ENCODE peak calls at places on chromosomes 11 and 22, in eight cellular contexts. B is esophagus muscularis mucosa, Q is HCT116, R is suprapubic skin, U is prostate gland, T is stomach, M is K562, Y is GM12878. C is an unnamed sample.

GRCh38 chr22:29773233-29773632 is 6.1 kb downstream of the UQCR10 start:
- DNase-seq in B (no peak), Q (peak), R (no peak), U (no peak), T (no peak), M (no peak), Y (no peak), C (no peak)

GRCh38 chr22:50550395-50550794 is 4.7 kb downstream of the KLHDC7B start:
- DNase-seq in B (no peak), Q (no peak), R (no peak), U (no peak), T (no peak), M (no peak), Y (no peak), C (no peak)

GRCh38 chr11:111327908-111328624 is 29.7 kb downstream of the POU2AF3 start:
- DNase-seq in B (no peak), Q (no peak), R (no peak), U (peak), T (peak), M (no peak), Y (no peak), C (peak)

GRCh38 chr11:43924112-43924855 is 18.2 kb upstream of the C11orf96 start:
- DNase-seq in B (no peak), Q (no peak), R (no peak), U (no peak), T (no peak), M (no peak), Y (no peak), C (peak)

GRCh38 chr22:45201678-45202332 is 38.1 kb downstream of the NUP50 start:
- DNase-seq in B (no peak), Q (no peak), R (no peak), U (no peak), T (no peak), M (no peak), Y (no peak), C (no peak)

GRCh38 chr11:72789493-72790131 is 4.2 kb downstream of the STARD10 start:
- DNase-seq in B (no peak), Q (no peak), R (no peak), U (no peak), T (peak), M (no peak), Y (no peak), C (peak)

GRCh38 chr11:100578966-100579365 is 108.1 kb upstream of the ARHGAP42 start:
- DNase-seq in B (no peak), Q (no peak), R (no peak), U (no peak), T (no peak), M (no peak), Y (no peak), C (no peak)

GRCh38 chr22:45159652-45160462 is 3.9 kb upstream of the NUP50 start:
- DNase-seq in B (no peak), Q (no peak), R (no peak), U (no peak), T (peak), M (no peak), Y (no peak), C (no peak)

GRCh38 chr11:104333977-104334376 is 170.0 kb upstream of the PDGFD start:
- DNase-seq in B (no peak), Q (peak), R (no peak), U (no peak), T (no peak), M (no peak), Y (no peak), C (no peak)

GRCh38 chr11:110962907-110963306 is 250.7 kb upstream of the ARHGAP20 start:
- DNase-seq in B (no peak), Q (no peak), R (no peak), U (no peak), T (no peak), M (no peak), Y (no peak), C (no peak)

GRCh38 chr11:57306156-57306876 is 18.4 kb downstream of the TNKS1BP1 start:
- DNase-seq in B (no peak), Q (no peak), R (no peak), U (no peak), T (no peak), M (no peak), Y (no peak), C (no peak)

GRCh38 chr11:2669926-2670469 is 29.8 kb downstream of the KCNQ1OT1 start:
- DNase-seq in B (no peak), Q (no peak), R (peak), U (no peak), T (peak), M (no peak), Y (no peak), C (no peak)

GRCh38 chr11:125351045-125351867 is 144.8 kb downstream of the FEZ1 start:
- DNase-seq in B (no peak), Q (no peak), R (no peak), U (no peak), T (no peak), M (peak), Y (no peak), C (peak)

GRCh38 chr11:15163136-15163535 is 48.4 kb downstream of the INSC start:
- DNase-seq in B (no peak), Q (no peak), R (no peak), U (no peak), T (no peak), M (no peak), Y (no peak), C (no peak)

GRCh38 chr22:29310863-29311339 is 4.5 kb downstream of the GAS2L1 start:
- DNase-seq in B (peak), Q (peak), R (peak), U (peak), T (peak), M (peak), Y (no peak), C (peak)

GRCh38 chr11:128473631-128474030 is 113.7 kb downstream of the ETS1 start:
- DNase-seq in B (no peak), Q (no peak), R (no peak), U (no peak), T (no peak), M (no peak), Y (peak), C (no peak)

GRCh38 chr11:65277878-65278277 is 16.1 kb downstream of the POLA2 start:
- DNase-seq in B (no peak), Q (no peak), R (no peak), U (no peak), T (no peak), M (no peak), Y (no peak), C (no peak)

GRCh38 chr11:65275906-65276305 is 14.1 kb downstream of the POLA2 start:
- DNase-seq in B (no peak), Q (no peak), R (no peak), U (no peak), T (no peak), M (no peak), Y (no peak), C (no peak)

GRCh38 chr11:65280646-65281045 is 18.9 kb downstream of the POLA2 start:
- DNase-seq in B (no peak), Q (no peak), R (no peak), U (no peak), T (no peak), M (no peak), Y (no peak), C (no peak)

GRCh38 chr11:65278351-65278750 is 16.6 kb downstream of the POLA2 start:
- DNase-seq in B (no peak), Q (no peak), R (no peak), U (no peak), T (no peak), M (no peak), Y (no peak), C (no peak)

DNA sequence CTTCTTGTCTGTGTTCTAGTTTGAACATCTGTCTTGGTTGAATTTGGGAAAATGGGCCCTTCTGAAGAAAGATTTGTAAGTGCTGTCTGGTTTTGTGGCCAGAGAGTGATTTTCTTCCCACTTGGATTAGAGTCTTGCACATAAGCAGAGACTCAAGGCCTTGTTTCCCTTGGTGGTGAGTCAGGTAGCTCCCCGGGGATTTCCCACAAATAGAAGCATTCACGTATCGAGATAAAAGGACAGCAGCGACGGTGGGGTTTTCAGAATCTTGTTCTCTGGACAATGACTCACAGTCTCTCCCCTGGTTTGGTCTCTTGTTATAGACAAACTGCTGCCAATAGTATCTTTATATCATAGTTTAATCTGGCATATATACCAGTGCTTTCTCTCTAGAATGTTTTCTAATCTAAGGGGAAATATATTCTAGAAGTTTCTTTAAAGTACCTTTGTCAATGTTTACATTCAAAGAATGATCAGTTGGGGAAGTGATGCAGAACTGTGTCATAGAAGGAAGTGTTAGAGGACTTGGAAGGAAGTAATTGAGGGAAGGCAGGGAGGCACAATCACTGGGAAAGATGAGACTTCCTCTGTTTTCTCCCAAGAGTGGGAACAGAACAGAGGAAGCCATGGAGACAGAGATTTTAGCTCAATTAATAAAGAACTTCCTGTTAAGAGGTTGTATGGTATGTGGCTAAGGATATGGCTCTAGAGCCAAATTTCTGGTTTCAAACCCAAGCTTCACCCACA is 18.1 kb downstream of the POLA2 start:
- DNase-seq in B (no peak), Q (peak), R (no peak), U (no peak), T (peak), M (no peak), Y (peak), C (peak)
- TF ChIP-seq CTCF in B (no peak), Q (no peak), R (no peak), U (no peak), T (no peak), M (no peak), Y (no peak), C (no peak)

DNA sequence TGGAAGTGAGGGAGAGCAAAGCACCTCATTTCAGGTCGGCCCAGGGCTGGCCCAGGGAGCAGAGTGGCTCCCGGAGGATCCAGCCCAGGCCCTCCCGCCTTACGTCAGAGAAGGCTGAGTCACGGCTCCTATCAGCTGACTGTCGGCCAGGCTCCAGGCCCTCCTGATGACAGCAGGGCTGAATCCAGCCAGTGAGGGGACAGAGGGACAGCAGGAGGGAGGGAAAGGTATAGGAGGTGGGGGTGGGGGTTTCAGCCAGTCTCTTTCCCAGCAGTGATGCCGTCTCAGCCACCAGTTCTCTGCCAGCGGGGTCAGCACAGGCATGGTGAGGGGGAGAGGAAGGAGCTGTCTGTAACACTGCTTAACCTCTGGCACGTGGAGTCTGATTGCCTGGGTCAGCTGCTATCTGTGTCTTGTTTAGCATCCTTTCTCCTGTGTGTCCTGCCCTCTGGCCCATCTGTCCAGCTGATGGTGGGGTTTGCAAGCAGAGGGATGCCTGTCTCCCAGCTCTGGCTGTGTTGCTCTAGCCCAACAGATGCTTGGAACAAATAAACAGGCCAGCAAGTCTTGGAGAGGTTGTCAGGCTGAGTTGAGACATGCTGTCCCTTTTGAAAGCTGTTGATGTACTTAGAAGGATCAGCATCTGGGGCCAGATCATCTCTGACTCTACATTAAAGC is 74.0 kb downstream of the ADAMTS15 start:
- DNase-seq in B (peak), Q (peak), R (peak), U (peak), T (peak), M (peak), Y (no peak), C (no peak)
- TF ChIP-seq POLR2A in B (no peak), Q (no peak), R (no peak), U (no peak), T (no peak), M (no peak), Y (no peak), C (no peak)

GRCh38 chr11:63337070-63337469 is 32.5 kb upstream of the SLC22A9 start:
- DNase-seq in B (no peak), Q (no peak), R (no peak), U (no peak), T (no peak), M (no peak), Y (no peak), C (no peak)
- TF ChIP-seq POLR2AphosphoS5 in B (no peak), Q (no peak), R (no peak), U (no peak), T (no peak), M (no peak), Y (no peak), C (no peak)

DNA sequence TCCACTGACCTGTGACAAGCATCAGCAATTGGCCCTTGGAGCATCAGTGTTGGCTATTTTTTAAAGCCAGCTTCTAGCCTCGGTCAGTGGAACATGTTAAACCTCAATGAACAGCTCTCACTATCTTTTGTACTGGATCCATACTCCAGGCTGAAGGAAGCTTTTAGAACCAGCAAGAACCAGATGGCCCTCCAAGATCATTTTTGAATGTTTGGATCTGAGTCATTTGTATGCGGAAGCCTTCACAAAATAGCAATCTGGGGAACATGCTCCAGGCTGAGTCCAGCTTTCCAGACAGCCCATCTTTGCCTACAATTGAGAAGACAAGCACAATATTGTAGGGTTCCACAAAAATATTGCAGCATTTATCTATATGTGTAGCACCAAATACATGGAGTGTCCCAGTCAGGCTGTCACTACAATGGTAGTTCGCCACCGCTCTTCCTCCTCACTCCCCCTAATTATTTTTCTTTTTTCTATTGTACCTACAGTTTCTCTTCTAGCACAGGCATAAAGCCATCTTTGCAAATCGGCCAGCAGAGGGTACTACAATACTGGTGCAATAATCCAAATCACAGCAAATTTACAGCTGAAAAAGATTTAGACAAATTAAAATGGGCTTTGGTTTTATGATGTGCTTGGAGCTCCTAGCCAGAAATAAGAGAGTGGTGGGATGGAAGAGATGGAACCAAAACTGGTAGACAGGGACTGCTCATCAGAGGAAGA is 177.4 kb upstream of the BLID start:
- DNase-seq in B (no peak), Q (no peak), R (no peak), U (no peak), T (no peak), M (no peak), Y (no peak), C (no peak)
- TF ChIP-seq CTCF in B (peak), Q (peak), R (no peak), U (no peak), T (no peak), M (no peak), Y (no peak), C (no peak)

GRCh38 chr11:114163830-114164401 is 104.4 kb downstream of the ZBTB16 start:
- DNase-seq in B (no peak), Q (no peak), R (no peak), U (peak), T (no peak), M (no peak), Y (no peak), C (no peak)

GRCh38 chr11:114161486-114162250 is 102.2 kb downstream of the ZBTB16 start:
- DNase-seq in B (no peak), Q (no peak), R (no peak), U (no peak), T (no peak), M (no peak), Y (no peak), C (no peak)

GRCh38 chr11:114163231-114163631 is 103.7 kb downstream of the ZBTB16 start:
- DNase-seq in B (no peak), Q (no peak), R (no peak), U (no peak), T (peak), M (no peak), Y (no peak), C (no peak)

GRCh38 chr11:114164546-114164945 is 105.0 kb downstream of the ZBTB16 start:
- DNase-seq in B (no peak), Q (no peak), R (no peak), U (no peak), T (no peak), M (no peak), Y (no peak), C (no peak)

GRCh38 chr11:114162719-114163123 is 103.2 kb downstream of the ZBTB16 start:
- DNase-seq in B (peak), Q (no peak), R (peak), U (peak), T (peak), M (no peak), Y (no peak), C (peak)
- TF ChIP-seq POLR2A in B (peak), Q (no peak), R (peak), U (peak), T (no peak), M (no peak), Y (no peak), C (peak)

GRCh38 chr22:26161746-26162145 is 7.5 kb upstream of the SEZ6L start:
- DNase-seq in B (no peak), Q (no peak), R (no peak), U (no peak), T (no peak), M (no peak), Y (no peak), C (no peak)
- TF ChIP-seq POLR2AphosphoS5 in B (no peak), Q (no peak), R (no peak), U (no peak), T (no peak), M (no peak), Y (no peak), C (no peak)

C was measured in upper lobe of left lung.